ENCODE peak calls at places on chromosomes 4 and X, in eight cellular contexts. X is right atrium auricular region; C is tibial artery; K is WTC11; E is heart left ventricle; L is BE2C; Q is CD8-positive, alpha-beta T cell; A is AG09319. B is an unnamed sample.

GRCh38 chrX:44245730-44246129 is 97.7 kb downstream of the EFHC2 start:
- DNase-seq in X (no peak), Q (peak), L (no peak), K (no peak), A (no peak), E (no peak), C (no peak), B (no peak)

GRCh38 chr4:41693629-41694028 is 54.9 kb downstream of the PHOX2B start:
- DNase-seq in Q (no peak), E (no peak), A (peak), X (no peak), K (no peak), L (peak), C (no peak), B (peak)

GRCh38 chrX:120365320-120365719 is 3.4 kb downstream of the ATP1B4 start:
- DNase-seq in A (no peak), K (peak), Q (peak), X (no peak), E (peak), C (peak), L (peak), B (no peak)

GRCh38 chrX:130204647-130205046 is 32.9 kb downstream of the RAB33A start:
- DNase-seq in X (no peak), E (no peak), Q (no peak), A (no peak), L (no peak), K (no peak), C (no peak), B (no peak)

GRCh38 chr4:1233641-1234277 is 15.2 kb downstream of the CTBP1 start:
- DNase-seq in A (no peak), X (no peak), K (no peak), Q (no peak), E (peak), L (no peak), C (no peak), B (no peak)

GRCh38 chrX:103362504-103362903 is 6.2 kb downstream of the TCEAL9 start:
- DNase-seq in C (no peak), K (no peak), E (no peak), Q (no peak), L (no peak), A (no peak), X (no peak), B (no peak)

GRCh38 chr4:163107754-163108153 is 58.9 kb downstream of the NAF1 start:
- DNase-seq in A (no peak), E (no peak), Q (no peak), K (no peak), L (no peak), C (no peak), X (no peak), B (no peak)

GRCh38 chr4:71231073-71231752 is 107.6 kb upstream of the SLC4A4 start:
- DNase-seq in X (peak), C (peak), K (no peak), Q (no peak), A (peak), E (peak), L (peak), B (no peak)

GRCh38 chr4:101367201-101367600 is 19.9 kb upstream of the PPP3CA start:
- DNase-seq in A (no peak), L (no peak), E (no peak), K (no peak), Q (no peak), X (no peak), C (no peak), B (no peak)

GRCh38 chrX:147853701-147854100 is 58.0 kb upstream of the FMR1 start:
- DNase-seq in K (no peak), C (no peak), A (no peak), X (no peak), Q (no peak), E (no peak), L (no peak), B (no peak)

GRCh38 chrX:107440187-107440586 is 9.3 kb upstream of the FRMPD3 start:
- DNase-seq in X (no peak), E (no peak), C (no peak), Q (no peak), L (no peak), K (no peak), A (no peak), B (no peak)

GRCh38 chr4:114396808-114397207 is 201.8 kb upstream of the UGT8 start:
- DNase-seq in C (no peak), K (no peak), Q (no peak), X (no peak), L (no peak), E (no peak), A (no peak), B (no peak)

GRCh38 chr4:15649914-15650545 is 5.1 kb downstream of the FBXL5 start:
- DNase-seq in L (peak), A (no peak), K (peak), X (no peak), C (peak), Q (peak), E (no peak), B (peak)

GRCh38 chrX:124232523-124233201 is 99.8 kb upstream of the TEX13D start:
- DNase-seq in X (no peak), A (no peak), Q (no peak), E (peak), L (no peak), K (no peak), C (no peak), B (no peak)

GRCh38 chr4:125734504-125734903 is 419.7 kb downstream of the FAT4 start:
- DNase-seq in K (no peak), X (no peak), E (no peak), A (no peak), L (no peak), C (no peak), Q (no peak), B (no peak)

GRCh38 chr4:26141101-26141830 is 179.5 kb upstream of the RBPJ start:
- DNase-seq in X (no peak), K (no peak), E (no peak), C (peak), L (no peak), Q (no peak), A (no peak), B (no peak)

GRCh38 chr4:26141916-26142638 is 178.7 kb upstream of the RBPJ start:
- DNase-seq in K (no peak), C (peak), L (no peak), X (peak), Q (no peak), E (no peak), A (no peak), B (no peak)

GRCh38 chr4:26145212-26145611 is 175.6 kb upstream of the RBPJ start:
- DNase-seq in A (no peak), C (no peak), K (no peak), X (no peak), L (no peak), Q (no peak), E (no peak), B (no peak)

GRCh38 chr4:26148925-26149324 is 171.9 kb upstream of the RBPJ start:
- DNase-seq in X (no peak), Q (no peak), L (no peak), C (no peak), K (no peak), E (no peak), A (no peak), B (no peak)

GRCh38 chr4:26144526-26145167 is 176.2 kb upstream of the RBPJ start:
- DNase-seq in Q (no peak), K (no peak), A (no peak), X (no peak), L (no peak), C (no peak), E (no peak), B (no peak)
- TF ChIP-seq CTCF in Q (no peak), K (no peak), A (no peak), X (no peak), L (no peak), C (no peak), E (no peak), B (no peak)

DNA sequence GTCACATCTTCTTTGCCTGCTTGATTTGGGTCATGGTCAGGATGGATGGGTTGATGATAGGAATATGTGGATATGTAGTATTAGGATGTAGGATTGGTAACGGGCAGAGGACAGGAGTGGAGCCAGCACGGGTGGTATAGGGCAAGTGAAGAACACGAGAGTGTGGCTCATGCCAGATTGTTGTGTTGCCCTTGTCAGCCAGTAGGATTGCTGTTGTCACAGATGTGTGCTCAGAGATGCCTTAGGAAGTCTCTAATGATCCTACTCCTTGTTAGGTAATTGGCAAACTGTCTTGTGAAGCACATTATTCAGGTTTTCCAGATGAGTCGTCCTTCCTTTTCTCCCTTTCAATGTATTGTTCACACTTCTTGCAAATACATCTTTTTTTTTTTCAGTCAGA is 5.5 kb downstream of the ATP10D start:
- DNase-seq in E (no peak), K (no peak), X (no peak), C (no peak), L (peak), A (no peak), Q (no peak), B (peak)
- TF ChIP-seq CTCF in E (peak), K (no peak), X (peak), C (no peak), L (peak), A (peak), Q (peak), B (peak)

GRCh38 chrX:155535866-155536265 is 76.9 kb downstream of the TMLHE start:
- DNase-seq in E (no peak), Q (no peak), X (no peak), L (no peak), C (no peak), A (no peak), K (no peak), B (no peak)

DNA sequence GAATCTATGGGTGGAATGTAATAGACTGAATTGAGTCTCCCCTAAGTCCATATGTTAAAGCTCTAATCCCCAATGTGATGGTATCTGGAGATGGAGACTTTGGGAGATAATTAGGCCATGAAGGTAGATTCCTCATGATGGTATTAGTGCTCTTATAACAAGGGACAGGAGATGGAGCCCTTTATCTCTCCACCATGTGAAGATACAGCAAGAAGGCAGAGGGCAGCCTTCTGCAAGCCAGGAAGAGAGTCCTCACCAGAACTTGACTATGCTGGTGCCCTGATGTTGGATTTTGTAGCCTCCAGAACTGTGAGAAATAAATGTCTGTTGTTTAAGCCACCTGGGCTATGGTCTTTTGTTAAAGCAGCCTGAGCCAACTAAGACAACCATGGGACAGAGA is 76.4 kb upstream of the F8A3 start:
- DNase-seq in C (no peak), E (no peak), A (no peak), L (no peak), Q (no peak), K (no peak), X (no peak), B (no peak)
- TF ChIP-seq CTCF in C (no peak), E (no peak), A (no peak), L (no peak), Q (no peak), K (no peak), X (no peak), B (peak)

DNA sequence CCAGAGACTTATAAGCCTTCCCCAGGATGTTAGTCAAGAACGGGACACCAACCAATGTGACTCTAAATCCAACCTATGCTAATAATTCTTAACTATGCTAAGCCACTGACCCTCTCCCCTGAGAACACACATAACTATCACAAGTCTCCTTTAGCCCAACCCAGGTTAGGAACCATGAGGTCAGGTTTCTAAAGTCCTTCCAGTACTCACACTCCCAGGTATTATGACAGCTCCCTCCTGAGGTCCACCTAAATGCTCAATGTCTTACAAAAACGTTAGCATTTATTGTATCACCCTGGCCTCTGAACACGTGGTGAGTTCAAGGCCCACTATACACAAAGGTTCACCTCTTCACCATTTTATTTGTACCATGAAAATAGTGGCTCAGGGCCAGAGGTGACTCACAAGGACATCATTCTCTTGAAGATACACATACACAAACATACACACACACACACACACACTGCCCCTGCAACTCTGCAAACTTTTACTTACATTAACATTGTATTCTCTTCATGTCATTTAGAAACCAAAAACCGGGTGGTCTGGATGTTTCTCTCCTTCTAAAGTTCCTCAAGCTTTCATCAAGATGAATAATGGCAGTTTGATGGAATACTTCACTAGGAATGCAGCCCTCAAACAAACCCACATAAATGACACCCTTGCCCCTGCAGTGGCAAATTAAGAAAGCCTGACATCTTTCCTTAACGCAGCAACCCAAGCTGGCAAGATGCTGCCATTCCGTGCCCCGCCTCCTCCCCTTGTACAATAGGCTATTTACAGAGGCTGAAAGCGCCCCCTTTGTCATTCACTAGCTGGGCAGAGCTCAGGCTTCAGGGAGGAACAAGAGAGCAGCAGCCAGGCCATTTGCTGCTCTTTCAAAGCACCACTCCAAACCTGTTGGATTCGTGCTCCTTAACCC is 17.7 kb downstream of the ACSL1 start:
- DNase-seq in C (no peak), L (no peak), Q (no peak), A (no peak), E (no peak), K (peak), X (no peak), B (no peak)
- TF ChIP-seq CTCF in C (no peak), L (no peak), Q (no peak), A (no peak), E (no peak), K (no peak), X (no peak), B (no peak)

DNA sequence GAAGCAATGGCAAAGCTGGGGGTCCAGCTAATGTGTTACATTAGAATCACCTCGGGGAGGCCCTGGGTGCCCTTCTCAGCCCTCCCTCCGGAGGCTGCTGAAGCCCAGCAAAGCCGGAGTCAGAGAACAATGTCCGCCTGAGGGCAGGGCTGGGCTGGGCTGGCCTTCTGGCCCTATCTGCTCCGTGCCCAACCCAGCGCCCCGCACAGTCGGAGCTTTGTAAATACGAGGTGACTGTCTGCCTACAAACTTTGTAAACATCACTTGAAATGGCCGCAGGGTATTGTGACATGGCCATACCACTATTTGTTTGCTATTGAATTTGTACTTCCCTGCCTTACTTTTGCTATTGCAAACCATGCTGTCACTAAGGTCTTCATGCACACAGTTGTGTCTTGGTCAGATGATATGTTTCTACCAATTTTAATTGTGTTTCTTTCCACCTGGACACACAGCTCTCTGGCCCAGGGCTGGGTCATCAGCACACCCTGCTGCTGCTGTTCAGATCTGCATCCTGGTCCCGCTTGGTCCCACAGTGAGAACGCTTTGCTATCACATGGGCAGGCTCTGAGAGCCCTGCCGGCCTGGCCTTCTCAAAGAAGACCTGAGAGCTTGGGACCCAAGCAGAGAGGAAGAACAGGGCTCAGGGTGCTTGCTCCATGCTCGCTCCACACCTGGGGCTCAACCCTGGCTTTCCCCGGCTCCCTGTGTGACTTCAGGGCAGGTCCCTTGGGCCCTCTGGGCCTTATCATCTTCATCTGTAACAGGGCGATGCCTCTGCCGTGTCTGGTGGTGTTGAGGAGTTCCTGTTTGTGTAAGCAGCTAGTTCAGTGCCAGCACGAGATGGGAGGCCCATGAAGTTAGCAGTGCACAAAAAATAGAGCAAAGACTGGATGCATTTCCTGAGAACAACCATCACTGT is 2.2 kb downstream of the S100P start:
- DNase-seq in C (no peak), E (no peak), Q (peak), A (no peak), K (no peak), X (no peak), L (peak), B (no peak)
- TF ChIP-seq CTCF in C (no peak), E (no peak), Q (no peak), A (no peak), K (no peak), X (no peak), L (peak), B (peak)

GRCh38 chr4:153228512-153229145 is 24.4 kb downstream of the TRIM2 start:
- DNase-seq in E (no peak), Q (no peak), C (no peak), A (no peak), X (no peak), L (no peak), K (no peak), B (no peak)

GRCh38 chr4:153234923-153235322 is 30.7 kb downstream of the TRIM2 start:
- DNase-seq in A (no peak), C (no peak), L (no peak), X (no peak), Q (no peak), K (no peak), E (no peak), B (no peak)

GRCh38 chr4:153227501-153227900 is 23.3 kb downstream of the TRIM2 start:
- DNase-seq in K (no peak), L (no peak), Q (no peak), C (no peak), X (no peak), A (no peak), E (no peak), B (no peak)

GRCh38 chr4:153233761-153234371 is 29.6 kb downstream of the TRIM2 start:
- DNase-seq in L (no peak), E (no peak), K (no peak), X (no peak), Q (no peak), A (peak), C (no peak), B (no peak)

GRCh38 chr4:153232768-153233167 is 28.5 kb downstream of the TRIM2 start:
- DNase-seq in C (no peak), E (no peak), A (no peak), K (peak), X (no peak), Q (no peak), L (peak), B (no peak)
- TF ChIP-seq CTCF in C (no peak), E (peak), A (peak), K (no peak), X (peak), Q (no peak), L (peak), B (peak)

GRCh38 chr4:165867961-165868360 is 5.1 kb upstream of the TLL1 start:
- DNase-seq in X (no peak), A (no peak), E (no peak), Q (no peak), K (no peak), L (no peak), C (no peak), B (no peak)

GRCh38 chr4:165861378-165861777 is 11.7 kb upstream of the TLL1 start:
- DNase-seq in L (no peak), A (no peak), K (no peak), X (no peak), Q (no peak), C (no peak), E (no peak), B (no peak)

GRCh38 chr4:165865995-165866650 is 6.9 kb upstream of the TLL1 start:
- DNase-seq in A (no peak), Q (no peak), X (no peak), E (no peak), K (no peak), L (no peak), C (no peak), B (no peak)

DNA sequence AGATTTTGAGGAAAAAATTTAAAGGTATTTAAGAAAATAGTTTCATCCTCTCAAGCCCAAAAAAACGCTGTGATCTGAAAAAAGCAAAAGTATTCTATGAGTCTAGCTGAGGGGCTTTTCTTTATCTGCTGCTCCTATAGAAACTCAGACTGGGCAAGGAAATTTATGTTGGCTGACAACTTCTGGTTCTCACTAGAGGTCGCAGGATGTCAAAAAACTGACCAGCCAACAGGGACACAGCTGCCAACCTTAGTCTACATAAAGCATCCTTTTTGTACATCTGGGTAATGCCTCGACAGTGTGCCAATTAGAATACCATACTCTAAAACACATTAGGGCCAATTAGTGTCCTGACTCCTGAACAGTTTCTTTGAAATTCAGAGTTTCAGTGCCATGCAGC is 8.8 kb upstream of the TLL1 start:
- DNase-seq in Q (no peak), C (no peak), A (no peak), L (no peak), K (no peak), E (no peak), X (no peak), B (no peak)
- TF ChIP-seq CTCF in Q (no peak), C (no peak), A (no peak), L (peak), K (no peak), E (no peak), X (no peak), B (peak)

B was measured in Panc1.